ENCODE peak calls at places on chromosome 18, in five cellular contexts. One of them, this sample, is unnamed.

GRCh38 chr18:22504251-22504650 is 86.5 kb upstream of the CTAGE1 start:
- DNase-seq in neuronal stem cell: no peak
- DNase-seq in fibroblast of lung: no peak
- DNase-seq in left ventricle myocardium inferior: no peak
- DNase-seq in A549: no peak
- DNase-seq in this sample: no peak

GRCh38 chr18:7946724-7947377 is 379.7 kb downstream of the PTPRM start:
- DNase-seq in left ventricle myocardium inferior: no peak
- DNase-seq in fibroblast of lung: peak; percentile 94
- DNase-seq in neuronal stem cell: no peak
- DNase-seq in A549: peak; percentile 14
- DNase-seq in this sample: peak; percentile 64

GRCh38 chr18:61967242-61967891 is 74.6 kb upstream of the RNF152 start:
- DNase-seq in neuronal stem cell: no peak
- DNase-seq in left ventricle myocardium inferior: no peak
- DNase-seq in fibroblast of lung: no peak
- DNase-seq in A549: no peak
- DNase-seq in this sample: no peak

GRCh38 chr18:8367217-8367988 is 241.8 kb upstream of the RAB12 start:
- DNase-seq in neuronal stem cell: peak; percentile 58
- DNase-seq in left ventricle myocardium inferior: no peak
- DNase-seq in A549: no peak
- DNase-seq in fibroblast of lung: no peak
- DNase-seq in this sample: no peak

GRCh38 chr18:54900290-54900689 is 59.0 kb downstream of the CCDC68 start:
- DNase-seq in A549: no peak
- DNase-seq in fibroblast of lung: no peak
- DNase-seq in neuronal stem cell: no peak
- DNase-seq in left ventricle myocardium inferior: no peak
- DNase-seq in this sample: no peak

GRCh38 chr18:8706545-8706980 is 1.2 kb downstream of the MTCL1 start:
- DNase-seq in neuronal stem cell: no peak
- DNase-seq in left ventricle myocardium inferior: no peak
- DNase-seq in fibroblast of lung: no peak
- DNase-seq in A549: no peak
- DNase-seq in this sample: no peak

GRCh38 chr18:23121133-23121532 is 14.2 kb upstream of the CABLES1 start:
- DNase-seq in left ventricle myocardium inferior: no peak
- DNase-seq in A549: no peak
- DNase-seq in neuronal stem cell: no peak
- DNase-seq in fibroblast of lung: no peak
- DNase-seq in this sample: no peak

GRCh38 chr18:39274535-39274934 is 1708.9 kb upstream of the CELF4 start:
- DNase-seq in neuronal stem cell: no peak
- DNase-seq in left ventricle myocardium inferior: no peak
- DNase-seq in fibroblast of lung: peak; percentile 49
- DNase-seq in A549: no peak
- DNase-seq in this sample: no peak

GRCh38 chr18:8341481-8342230 is 267.6 kb upstream of the RAB12 start:
- DNase-seq in fibroblast of lung: peak; percentile 70
- DNase-seq in A549: peak; percentile 55
- DNase-seq in neuronal stem cell: no peak
- DNase-seq in left ventricle myocardium inferior: no peak
- DNase-seq in this sample: no peak

GRCh38 chr18:52422985-52423601 is 83.1 kb downstream of the DCC start:
- DNase-seq in neuronal stem cell: no peak
- DNase-seq in fibroblast of lung: no peak
- DNase-seq in left ventricle myocardium inferior: no peak
- DNase-seq in A549: no peak
- DNase-seq in this sample: no peak

GRCh38 chr18:49055787-49056186 is 105.0 kb upstream of the SMAD7 start:
- DNase-seq in fibroblast of lung: peak; percentile 47
- DNase-seq in A549: no peak
- DNase-seq in left ventricle myocardium inferior: peak; percentile 65
- DNase-seq in neuronal stem cell: no peak
- DNase-seq in this sample: peak; percentile 51

GRCh38 chr18:42446195-42446594 is 491.2 kb downstream of the PIK3C3 start:
- DNase-seq in A549: no peak
- DNase-seq in fibroblast of lung: peak; percentile 18
- DNase-seq in left ventricle myocardium inferior: no peak
- DNase-seq in neuronal stem cell: no peak
- DNase-seq in this sample: no peak

GRCh38 chr18:14930076-14930475 is 182.1 kb downstream of the ANKRD30B start:
- DNase-seq in fibroblast of lung: no peak
- DNase-seq in neuronal stem cell: no peak
- DNase-seq in left ventricle myocardium inferior: no peak
- DNase-seq in A549: no peak
- DNase-seq in this sample: no peak

GRCh38 chr18:55406374-55407045 is 181.5 kb downstream of the TCF4 start:
- DNase-seq in left ventricle myocardium inferior: no peak
- DNase-seq in neuronal stem cell: no peak
- DNase-seq in A549: no peak
- DNase-seq in fibroblast of lung: no peak
- DNase-seq in this sample: no peak

GRCh38 chr18:26747131-26747475 is 118.4 kb downstream of the AQP4 start:
- DNase-seq in fibroblast of lung: peak; percentile 1
- DNase-seq in neuronal stem cell: no peak
- DNase-seq in A549: no peak
- DNase-seq in left ventricle myocardium inferior: no peak
- DNase-seq in this sample: peak; percentile 49

GRCh38 chr18:34222396-34223163 is 2.1 kb downstream of the NOL4 start:
- DNase-seq in neuronal stem cell: no peak
- DNase-seq in left ventricle myocardium inferior: peak; percentile 16
- DNase-seq in A549: no peak
- DNase-seq in fibroblast of lung: no peak
- DNase-seq in this sample: no peak

GRCh38 chr18:50558948-50559749 is 738 bp upstream of the MAPK4 start:
- DNase-seq in fibroblast of lung: no peak
- DNase-seq in left ventricle myocardium inferior: no peak
- DNase-seq in neuronal stem cell: peak; percentile 18
- DNase-seq in A549: no peak
- DNase-seq in this sample: no peak

GRCh38 chr18:2958819-2959298 is 54.1 kb downstream of the LPIN2 start:
- DNase-seq in neuronal stem cell: no peak
- DNase-seq in fibroblast of lung: peak; percentile 81
- DNase-seq in A549: no peak
- DNase-seq in left ventricle myocardium inferior: no peak
- DNase-seq in this sample: no peak
- H3K4me3 ChIP-seq in neuronal stem cell: no peak overlapping the region
- H3K4me3 ChIP-seq in fibroblast of lung: no peak overlapping the region
- H3K4me3 ChIP-seq in A549: no peak overlapping the region
- H3K4me3 ChIP-seq in left ventricle myocardium inferior: no peak overlapping the region
- H3K4me3 ChIP-seq in this sample: no peak overlapping the region

DNA sequence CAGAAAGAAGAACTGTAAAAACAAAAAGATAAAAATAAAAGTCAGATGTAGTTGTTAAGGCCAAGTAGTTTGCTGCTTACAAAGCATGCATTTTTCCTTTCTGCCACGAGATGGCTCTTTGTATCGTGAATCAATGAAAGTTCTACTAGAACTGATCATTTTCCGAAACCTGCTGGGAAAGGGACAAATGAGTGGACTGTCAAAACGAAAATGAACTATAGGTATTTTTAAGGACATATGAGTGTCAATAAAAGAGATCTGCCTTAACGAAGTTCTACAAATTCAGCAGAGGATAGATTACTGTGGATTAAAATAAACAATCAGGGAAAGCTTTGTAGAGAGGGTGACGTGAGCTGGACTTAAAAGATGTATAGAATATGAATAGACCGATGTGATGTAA is 15.0 kb upstream of the ELOA2 start:
- DNase-seq in neuronal stem cell: peak; percentile 32
- DNase-seq in fibroblast of lung: peak; percentile 67
- DNase-seq in A549: no peak
- DNase-seq in left ventricle myocardium inferior: no peak
- DNase-seq in this sample: peak; percentile 40
- H3K27ac ChIP-seq in neuronal stem cell: no peak overlapping the region
- H3K27ac ChIP-seq in fibroblast of lung: no peak overlapping the region
- H3K27ac ChIP-seq in A549: no peak overlapping the region
- H3K27ac ChIP-seq in left ventricle myocardium inferior: no peak overlapping the region
- H3K27ac ChIP-seq in this sample: no peak overlapping the region

GRCh38 chr18:74456409-74457042 is 582 bp downstream of the DIPK1C start:
- DNase-seq in A549: no peak
- DNase-seq in fibroblast of lung: no peak
- DNase-seq in left ventricle myocardium inferior: peak; percentile 25
- DNase-seq in neuronal stem cell: no peak
- DNase-seq in this sample: no peak
- H3K4me3 ChIP-seq in A549: peak overlapping the region; percentile 37
- H3K4me3 ChIP-seq in fibroblast of lung: no peak overlapping the region
- H3K4me3 ChIP-seq in left ventricle myocardium inferior: peak overlapping the region; percentile 82
- H3K4me3 ChIP-seq in neuronal stem cell: peak overlapping the region; percentile 94
- H3K4me3 ChIP-seq in this sample: no peak overlapping the region

GRCh38 chr18:44075038-44075437 is 605.6 kb upstream of the SETBP1 start:
- DNase-seq in fibroblast of lung: peak; percentile 19
- DNase-seq in neuronal stem cell: no peak
- DNase-seq in A549: no peak
- DNase-seq in left ventricle myocardium inferior: no peak
- DNase-seq in this sample: no peak

GRCh38 chr18:44079602-44080001 is 601.1 kb upstream of the SETBP1 start:
- DNase-seq in left ventricle myocardium inferior: no peak
- DNase-seq in fibroblast of lung: peak; percentile 87
- DNase-seq in A549: no peak
- DNase-seq in neuronal stem cell: no peak
- DNase-seq in this sample: peak; percentile 71

GRCh38 chr18:44080054-44080453 is 600.6 kb upstream of the SETBP1 start:
- DNase-seq in A549: no peak
- DNase-seq in left ventricle myocardium inferior: no peak
- DNase-seq in fibroblast of lung: no peak
- DNase-seq in neuronal stem cell: no peak
- DNase-seq in this sample: no peak
- H3K27ac ChIP-seq in A549: no peak overlapping the region
- H3K27ac ChIP-seq in left ventricle myocardium inferior: no peak overlapping the region
- H3K27ac ChIP-seq in fibroblast of lung: no peak overlapping the region
- H3K27ac ChIP-seq in neuronal stem cell: no peak overlapping the region
- H3K27ac ChIP-seq in this sample: peak overlapping the region; percentile 57

DNA sequence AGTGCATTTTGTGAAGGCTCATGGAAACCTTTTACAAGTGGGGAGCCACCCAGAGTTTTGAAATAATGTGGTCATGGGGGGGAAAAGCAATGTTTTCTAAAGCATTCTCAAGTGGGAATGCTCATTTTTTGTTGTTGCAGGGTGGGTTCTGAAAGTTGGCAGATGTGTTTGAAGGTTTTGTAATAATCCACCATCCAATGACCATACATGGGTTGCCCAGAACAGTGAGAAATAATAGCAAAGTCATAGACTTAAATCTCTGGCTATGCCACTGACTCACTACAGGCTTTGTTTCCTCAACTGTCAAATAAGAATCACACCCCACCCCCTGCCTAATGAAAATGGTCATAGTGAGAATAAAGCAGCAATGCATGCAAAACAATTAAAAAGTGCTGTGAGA is 2.9 kb downstream of the DSG3 start:
- DNase-seq in neuronal stem cell: no peak
- DNase-seq in left ventricle myocardium inferior: no peak
- DNase-seq in A549: no peak
- DNase-seq in fibroblast of lung: no peak
- DNase-seq in this sample: no peak
- H3K4me3 ChIP-seq in neuronal stem cell: no peak overlapping the region
- H3K4me3 ChIP-seq in left ventricle myocardium inferior: no peak overlapping the region
- H3K4me3 ChIP-seq in A549: no peak overlapping the region
- H3K4me3 ChIP-seq in fibroblast of lung: no peak overlapping the region
- H3K4me3 ChIP-seq in this sample: no peak overlapping the region

GRCh38 chr18:36350839-36351474 is 53.4 kb downstream of the FHOD3 start:
- DNase-seq in A549: no peak
- DNase-seq in neuronal stem cell: no peak
- DNase-seq in left ventricle myocardium inferior: no peak
- DNase-seq in fibroblast of lung: no peak
- DNase-seq in this sample: no peak
- H3K27ac ChIP-seq in A549: no peak overlapping the region
- H3K27ac ChIP-seq in neuronal stem cell: no peak overlapping the region
- H3K27ac ChIP-seq in left ventricle myocardium inferior: no peak overlapping the region
- H3K27ac ChIP-seq in fibroblast of lung: no peak overlapping the region
- H3K27ac ChIP-seq in this sample: no peak overlapping the region

DNA sequence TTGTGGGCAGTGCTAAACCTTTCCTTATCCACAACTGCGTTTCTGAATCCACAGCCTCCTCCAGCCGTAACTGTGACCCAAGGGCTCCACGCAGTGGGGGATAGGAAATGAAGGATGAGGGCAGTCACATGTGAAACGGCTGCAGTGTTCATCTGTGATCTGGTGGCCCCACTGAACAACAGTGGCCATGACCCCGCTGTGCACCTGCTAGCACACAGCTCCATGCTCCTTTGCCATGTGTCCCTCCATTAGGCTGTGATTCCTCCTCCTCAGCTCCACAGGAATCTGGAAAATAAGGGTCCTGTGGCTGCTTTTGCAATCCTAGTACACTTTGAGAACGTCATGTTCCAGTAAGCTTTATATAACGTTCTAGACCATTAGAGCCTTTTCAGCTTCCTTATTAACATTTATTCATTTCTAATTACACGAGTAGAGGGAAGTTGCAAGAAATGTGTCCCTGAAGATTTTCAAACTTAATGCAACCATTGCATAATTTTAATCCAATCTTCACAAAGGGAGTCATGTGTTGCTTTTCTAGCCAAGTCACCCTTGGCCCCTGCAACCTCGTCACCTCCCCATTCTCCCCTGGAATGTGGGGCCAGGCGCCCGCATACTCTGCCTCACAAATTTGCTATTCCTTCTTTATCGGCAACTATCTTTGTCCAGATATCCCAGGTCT is 7.1 kb upstream of the NAPG start:
- DNase-seq in left ventricle myocardium inferior: peak; percentile 53
- DNase-seq in fibroblast of lung: peak; percentile 61
- DNase-seq in neuronal stem cell: no peak
- DNase-seq in A549: no peak
- DNase-seq in this sample: no peak
- H3K4me3 ChIP-seq in left ventricle myocardium inferior: no peak overlapping the region
- H3K4me3 ChIP-seq in fibroblast of lung: no peak overlapping the region
- H3K4me3 ChIP-seq in neuronal stem cell: no peak overlapping the region
- H3K4me3 ChIP-seq in A549: no peak overlapping the region
- H3K4me3 ChIP-seq in this sample: no peak overlapping the region

GRCh38 chr18:58263055-58263732 is 219.2 kb downstream of the NEDD4L start:
- DNase-seq in A549: no peak
- DNase-seq in fibroblast of lung: peak; percentile 39
- DNase-seq in left ventricle myocardium inferior: no peak
- DNase-seq in neuronal stem cell: no peak
- DNase-seq in this sample: peak; percentile 31
- H3K27ac ChIP-seq in A549: peak overlapping the region; percentile 61
- H3K27ac ChIP-seq in fibroblast of lung: no peak overlapping the region
- H3K27ac ChIP-seq in left ventricle myocardium inferior: peak overlapping the region; percentile 89
- H3K27ac ChIP-seq in neuronal stem cell: no peak overlapping the region
- H3K27ac ChIP-seq in this sample: peak overlapping the region; percentile 94

GRCh38 chr18:79485788-79486355 is 90.1 kb downstream of the NFATC1 start:
- DNase-seq in left ventricle myocardium inferior: peak; percentile 22
- DNase-seq in neuronal stem cell: no peak
- DNase-seq in fibroblast of lung: peak; percentile 76
- DNase-seq in A549: no peak
- DNase-seq in this sample: no peak
- H3K4me3 ChIP-seq in left ventricle myocardium inferior: peak overlapping the region; percentile 32
- H3K4me3 ChIP-seq in neuronal stem cell: no peak overlapping the region
- H3K4me3 ChIP-seq in fibroblast of lung: peak overlapping the region; percentile 21
- H3K4me3 ChIP-seq in A549: no peak overlapping the region
- H3K4me3 ChIP-seq in this sample: no peak overlapping the region

GRCh38 chr18:11148655-11149440 is 521 bp downstream of the PIEZO2 start:
- DNase-seq in A549: no peak
- DNase-seq in left ventricle myocardium inferior: no peak
- DNase-seq in fibroblast of lung: no peak
- DNase-seq in neuronal stem cell: peak; percentile 26
- DNase-seq in this sample: no peak
- H3K27ac ChIP-seq in A549: peak overlapping the region; percentile 60
- H3K27ac ChIP-seq in left ventricle myocardium inferior: no peak overlapping the region
- H3K27ac ChIP-seq in fibroblast of lung: no peak overlapping the region
- H3K27ac ChIP-seq in neuronal stem cell: no peak overlapping the region
- H3K27ac ChIP-seq in this sample: no peak overlapping the region